ENCODE peak calls at places on chromosomes 1 and 21, in five cellular contexts. U is AG04450, R is upper lobe of right lung, O is endothelial cell of umbilical vein, E is IMR-90. W is an unnamed sample.

GRCh38 chr1:37240897-37241296 is 206.6 kb upstream of the GRIK3 start:
- DNase-seq in O (no peak), U (no peak), R (no peak), E (no peak), W (no peak)

GRCh38 chr1:209879539-209879938 is 51.8 kb downstream of the UTP25 start:
- DNase-seq in R (no peak), O (no peak), E (no peak), U (no peak), W (peak; percentile 63)

GRCh38 chr1:30525980-30526651 is 197.3 kb downstream of the MATN1 start:
- DNase-seq in E (peak; percentile 44), U (no peak), R (peak; percentile 51), O (no peak), W (peak; percentile 65)

GRCh38 chr1:23544444-23545389 is 13.7 kb upstream of the E2F2 start:
- DNase-seq in R (peak; percentile 80), O (peak; percentile 77), U (no peak), E (peak; percentile 83), W (peak; percentile 77)

GRCh38 chr1:21523297-21523813 is 14.1 kb downstream of the ALPL start:
- DNase-seq in R (no peak), E (no peak), O (no peak), U (no peak), W (peak; percentile 37)

GRCh38 chr1:76501576-76502219 is 365.6 kb upstream of the ST6GALNAC5 start:
- DNase-seq in O (no peak), E (no peak), R (no peak), U (no peak), W (no peak)

GRCh38 chr1:71908313-71908712 is 374.0 kb downstream of the NEGR1 start:
- DNase-seq in E (peak; percentile 45), U (peak; percentile 7), R (no peak), O (no peak), W (no peak)

GRCh38 chr1:201888282-201889033 is at the start of gene SHISA4:
- DNase-seq in E (peak; percentile 29), O (peak; percentile 81), R (peak; percentile 91), U (no peak), W (peak; percentile 15)

GRCh38 chr1:94721240-94721639 is 98.9 kb upstream of the SLC44A3 start:
- DNase-seq in E (no peak), R (no peak), U (no peak), O (no peak), W (no peak)

GRCh38 chr1:109762039-109762585 is 1.6 kb downstream of the EPS8L3 start:
- DNase-seq in U (no peak), O (no peak), R (no peak), E (no peak), W (no peak)

GRCh38 chr1:42730988-42731387 is 9.0 kb downstream of the CLDN19 start:
- DNase-seq in R (no peak), E (no peak), U (no peak), O (no peak), W (peak; percentile 63)

GRCh38 chr1:207941664-207942063 is 30.7 kb upstream of the CD34 start:
- DNase-seq in E (peak; percentile 50), U (no peak), R (peak; percentile 75), O (peak; percentile 97), W (peak; percentile 7)

GRCh38 chr1:54883349-54884102 is 3.5 kb downstream of the DHCR24 start:
- DNase-seq in O (no peak), R (no peak), E (peak; percentile 29), U (no peak), W (no peak)

GRCh38 chr1:184973308-184974085 is 811 bp downstream of the NIBAN1 start:
- DNase-seq in R (peak; percentile 77), E (peak; percentile 82), O (peak; percentile 44), U (no peak), W (peak; percentile 65)

GRCh38 chr1:94983343-94983742 is 56.4 kb upstream of the CNN3 start:
- DNase-seq in E (peak; percentile 88), U (no peak), R (no peak), O (peak; percentile 29), W (peak; percentile 82)

GRCh38 chr1:55064861-55065263 is 25.5 kb downstream of the PCSK9 start:
- DNase-seq in R (peak; percentile 65), E (peak; percentile 61), O (peak; percentile 14), U (peak; percentile 16), W (peak; percentile 53)

GRCh38 chr1:88730132-88730675 is 46.1 kb downstream of the PKN2 start:
- DNase-seq in E (no peak), R (no peak), O (no peak), U (no peak), W (no peak)

GRCh38 chr1:232377494-232377770 is 252.5 kb downstream of the SIPA1L2 start:
- DNase-seq in E (peak; percentile 78), R (no peak), U (peak; percentile 7), O (peak; percentile 83), W (peak; percentile 71)

GRCh38 chr21:45819478-45820170 is 161.9 kb upstream of the COL6A1 start:
- DNase-seq in U (no peak), E (no peak), O (no peak), R (no peak), W (no peak)

GRCh38 chr21:42157606-42158310 is 61.2 kb upstream of the ABCG1 start:
- DNase-seq in R (no peak), U (no peak), O (no peak), E (no peak), W (no peak)

GRCh38 chr1:67308136-67308535 is 463 bp downstream of the IL12RB2 start:
- DNase-seq in E (no peak), O (no peak), R (no peak), U (no peak), W (no peak)

GRCh38 chr1:1877852-1878436 is 12.9 kb downstream of the GNB1 start:
- DNase-seq in O (no peak), U (no peak), E (no peak), R (no peak), W (no peak)

GRCh38 chr1:9444532-9444931 is 94.7 kb upstream of the SLC25A33 start:
- DNase-seq in U (no peak), E (no peak), R (no peak), O (no peak), W (peak; percentile 51)

GRCh38 chr1:3105167-3105863 is 36.3 kb downstream of the PRDM16 start:
- DNase-seq in O (no peak), R (no peak), U (no peak), E (no peak), W (no peak)

GRCh38 chr1:25430073-25430665 is 528 bp upstream of the MACO1 start:
- DNase-seq in U (peak; percentile 27), E (peak; percentile 71), O (no peak), R (peak; percentile 94), W (no peak)

GRCh38 chr1:30446508-30446907 is 276.9 kb downstream of the MATN1 start:
- DNase-seq in E (no peak), U (no peak), O (no peak), R (no peak), W (no peak)

GRCh38 chr1:97202481-97202880 is 480.9 kb downstream of the PTBP2 start:
- DNase-seq in E (no peak), O (no peak), U (no peak), R (no peak), W (no peak)

GRCh38 chr21:44880762-44881585 is 7.5 kb upstream of the PTTG1IP start:
- DNase-seq in U (no peak), O (peak; percentile 94), R (peak; percentile 53), E (peak; percentile 71), W (peak; percentile 31)

GRCh38 chr1:100051893-100052292 is 80.8 kb downstream of the SASS6 start:
- DNase-seq in O (no peak), U (no peak), E (no peak), R (no peak), W (peak; percentile 83)

GRCh38 chr1:188778578-188778977 is 1699.1 kb downstream of the BRINP3 start:
- DNase-seq in O (peak; percentile 53), U (no peak), E (peak; percentile 13), R (no peak), W (no peak)

GRCh38 chr1:233597489-233597901 is 16.4 kb upstream of the KCNK1 start:
- DNase-seq in U (no peak), O (no peak), R (no peak), E (no peak), W (peak; percentile 64)

GRCh38 chr1:75134939-75135828 is 996 bp downstream of the LHX8 start:
- DNase-seq in U (no peak), O (peak; percentile 54), E (peak; percentile 0), R (no peak), W (no peak)

GRCh38 chr1:176696109-176696508 is 233.1 kb downstream of the PAPPA2 start:
- DNase-seq in R (no peak), O (no peak), E (peak; percentile 11), U (no peak), W (peak; percentile 78)

GRCh38 chr1:1354271-1355247 is 3.8 kb downstream of the MXRA8 start:
- DNase-seq in U (no peak), O (no peak), R (no peak), E (no peak), W (no peak)

GRCh38 chr1:219670426-219671149 is 57.7 kb upstream of the ZC3H11B start:
- DNase-seq in U (no peak), E (no peak), O (no peak), R (no peak), W (no peak)

GRCh38 chr1:219681876-219682275 is 69.0 kb upstream of the ZC3H11B start:
- DNase-seq in R (no peak), E (no peak), U (no peak), O (no peak), W (no peak)

GRCh38 chr1:219676012-219676770 is 63.3 kb upstream of the ZC3H11B start:
- DNase-seq in O (no peak), E (peak; percentile 41), U (no peak), R (no peak), W (peak; percentile 8)
- H3K27me3 ChIP-seq in O (no peaks in the 10 kb centered on the region), E (no peaks in the 10 kb centered on the region), U (no peaks in the 10 kb centered on the region), R (no peaks in the 10 kb centered on the region), W (no peaks in the 10 kb centered on the region)

GRCh38 chr21:33644383-33645074 is 2.2 kb downstream of the ITSN1 start:
- DNase-seq in E (peak; percentile 66), O (peak; percentile 50), R (no peak), U (no peak), W (peak; percentile 18)
- H3K4me3 ChIP-seq in E (peak overlapping the region; percentile 96), O (peak overlapping the region; percentile 76), R (peak overlapping the region; percentile 65), U (peak overlapping the region; percentile 73), W (no peak overlapping the region)

GRCh38 chr1:77948841-77949424 is 29.9 kb downstream of the FUBP1 start:
- DNase-seq in R (no peak), E (peak; percentile 42), O (peak; percentile 74), U (no peak), W (peak; percentile 15)
- TF ChIP-seq CTCF in R (peak; percentile 10), E (peak; percentile 28), O (peak; percentile 30), U (peak; percentile 47), W (peak; percentile 8)

DNA sequence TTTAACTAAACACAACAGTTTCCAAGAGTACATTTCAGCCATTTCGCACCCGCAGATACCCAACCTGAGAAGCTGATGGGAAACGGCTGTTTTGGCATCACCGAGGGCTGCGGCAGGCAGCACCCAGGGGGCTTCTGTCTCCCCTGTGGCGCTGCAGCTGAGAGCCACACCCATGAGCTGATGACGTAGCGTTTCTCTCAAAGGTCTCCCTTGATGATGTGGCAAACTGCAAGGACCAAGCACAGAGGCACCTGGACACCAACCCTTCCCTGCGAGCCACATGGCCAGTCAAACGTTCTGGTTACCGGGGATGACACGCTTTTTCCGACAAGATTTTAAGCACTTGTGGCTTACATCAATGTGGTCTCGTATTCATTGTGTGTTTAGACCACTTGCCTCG is 150.8 kb upstream of the ERG start:
- DNase-seq in R (no peak), U (no peak), E (no peak), O (no peak), W (no peak)
- H3K27me3 ChIP-seq in R (no peaks in the 10 kb centered on the region), U (peaks cover 66% of the 10 kb centered on the region), E (peaks cover 68% of the 10 kb centered on the region), O (peaks cover 18% of the 10 kb centered on the region), W (no peaks in the 10 kb centered on the region)

GRCh38 chr1:167617100-167617949 is 12.7 kb upstream of the RCSD1 start:
- DNase-seq in O (peak; percentile 34), R (no peak), E (peak; percentile 7), U (no peak), W (peak; percentile 97)
- H3K4me3 ChIP-seq in O (no peak overlapping the region), R (peak overlapping the region; percentile 11), E (no peak overlapping the region), U (no peak overlapping the region), W (no peak overlapping the region)

W was measured in bronchial epithelial cell.